ENCODE peak calls at places on chromosomes 2 and 18, in nine cellular contexts. D, W, E, R, I, X, B, Y and P are unnamed samples.
A peak's percentile ranks its signal among the peaks of the same experiment; 100 is the strongest.

GRCh38 chr2:118881490-118882129 is 34.2 kb upstream of the EN1 start:
- DNase-seq in B (peak; percentile 13), R (peak; percentile 44), D (peak; percentile 60), X (no peak), Y (no peak), W (peak; percentile 83), E (peak; percentile 65), I (no peak), P (peak; percentile 45)

GRCh38 chr18:79404567-79404910 is 8.8 kb downstream of the NFATC1 start:
- DNase-seq in D (no peak), I (no peak), W (no peak), R (no peak), X (no peak), B (no peak), Y (peak; percentile 21), E (peak; percentile 62), P (no peak)

GRCh38 chr18:46096651-46097300 is 1.3 kb downstream of the ATP5F1A start:
- DNase-seq in I (no peak), D (no peak), E (peak; percentile 31), X (no peak), R (peak; percentile 26), W (no peak), Y (no peak), B (no peak), P (no peak)

GRCh38 chr2:20620271-20620681 is 30.6 kb downstream of the HS1BP3 start:
- DNase-seq in W (no peak), Y (peak; percentile 33), D (no peak), B (no peak), X (peak; percentile 67), R (no peak), I (no peak), E (no peak), P (no peak)

GRCh38 chr2:100981011-100981410 is 21.1 kb upstream of the RPL31 start:
- DNase-seq in E (no peak), D (no peak), B (no peak), W (no peak), I (no peak), Y (no peak), R (no peak), X (peak; percentile 18), P (no peak)

GRCh38 chr2:120384486-120385354 is 38.8 kb downstream of the INHBB start:
- DNase-seq in R (no peak), B (no peak), E (peak; percentile 17), X (no peak), W (no peak), Y (no peak), D (peak; percentile 3), I (no peak), P (no peak)

GRCh38 chr2:174158003-174158402 is 90.3 kb downstream of the OLA1 start:
- DNase-seq in X (no peak), W (peak; percentile 62), E (peak; percentile 47), D (peak; percentile 21), R (peak; percentile 38), I (no peak), Y (no peak), B (no peak), P (no peak)

GRCh38 chr18:48428494-48429177 is 19.5 kb upstream of the ZBTB7C start:
- DNase-seq in W (no peak), B (no peak), I (no peak), X (peak; percentile 45), E (peak; percentile 61), Y (no peak), D (no peak), R (peak; percentile 50), P (no peak)

GRCh38 chr2:10688921-10689807 is 611 bp downstream of the NOL10 start:
- DNase-seq in D (peak; percentile 78), R (no peak), X (no peak), Y (no peak), W (peak; percentile 12), I (no peak), B (no peak), E (no peak), P (no peak)

GRCh38 chr2:168024459-168024858 is 222.9 kb downstream of the STK39 start:
- DNase-seq in X (no peak), D (no peak), B (no peak), Y (no peak), W (no peak), I (no peak), E (no peak), R (no peak), P (no peak)

GRCh38 chr18:51185075-51185474 is 12.4 kb downstream of the MEX3C start:
- DNase-seq in I (no peak), D (peak; percentile 40), Y (no peak), R (peak; percentile 34), W (no peak), X (no peak), E (no peak), B (no peak), P (no peak)

GRCh38 chr2:97645112-97645699 is 656 bp upstream of the COX5B start:
- DNase-seq in D (no peak), E (peak; percentile 54), R (no peak), Y (no peak), W (peak; percentile 33), X (no peak), B (no peak), I (no peak), P (no peak)

GRCh38 chr2:105261061-105261460 is 19.5 kb downstream of the GPR45 start:
- DNase-seq in B (no peak), W (no peak), Y (no peak), D (peak; percentile 61), I (no peak), R (peak; percentile 90), X (no peak), E (no peak), P (peak; percentile 40)